ENCODE peak calls at places on chromosomes 5 and 9, in ten cellular contexts. One of them, this sample, is unnamed.

GRCh38 chr5:37739817-37740261 is 100.0 kb downstream of the GDNF start:
- DNase-seq in stimulated activated CD8-positive, alpha-beta memory T cell treated with anti-CD3 and anti-CD28 coated beads, Interleukin-7, amount 100 ng/mL, for 24 hours: no peak
- DNase-seq in tibial artery: no peak
- DNase-seq in fibroblast of lung: peak
- DNase-seq in activated T-cell treated with anti-CD3 and anti-CD28 coated beads for 24 hours: no peak
- DNase-seq in MM.1S: no peak
- DNase-seq in HuH-7.5: no peak
- DNase-seq in A549: no peak
- DNase-seq in left ventricle myocardium superior: no peak
- DNase-seq in heart right ventricle: no peak
- DNase-seq in this sample: no peak

GRCh38 chr9:12814877-12815237 is 40.0 kb downstream of the LURAP1L start:
- DNase-seq in tibial artery: no peak
- DNase-seq in left ventricle myocardium superior: no peak
- DNase-seq in HuH-7.5: no peak
- DNase-seq in MM.1S: no peak
- DNase-seq in heart right ventricle: no peak
- DNase-seq in fibroblast of lung: no peak
- DNase-seq in stimulated activated CD8-positive, alpha-beta memory T cell treated with anti-CD3 and anti-CD28 coated beads, Interleukin-7, amount 100 ng/mL, for 24 hours: no peak
- DNase-seq in activated T-cell treated with anti-CD3 and anti-CD28 coated beads for 24 hours: no peak
- DNase-seq in A549: no peak
- DNase-seq in this sample: no peak

GRCh38 chr9:126962336-126962735 is 47.8 kb downstream of the RALGPS1 start:
- DNase-seq in HuH-7.5: no peak
- DNase-seq in tibial artery: no peak
- DNase-seq in activated T-cell treated with anti-CD3 and anti-CD28 coated beads for 24 hours: no peak
- DNase-seq in stimulated activated CD8-positive, alpha-beta memory T cell treated with anti-CD3 and anti-CD28 coated beads, Interleukin-7, amount 100 ng/mL, for 24 hours: no peak
- DNase-seq in left ventricle myocardium superior: no peak
- DNase-seq in heart right ventricle: no peak
- DNase-seq in MM.1S: no peak
- DNase-seq in fibroblast of lung: no peak
- DNase-seq in A549: no peak
- DNase-seq in this sample: no peak

GRCh38 chr5:107422494-107422893 is 248.2 kb downstream of the EFNA5 start:
- DNase-seq in tibial artery: no peak
- DNase-seq in MM.1S: no peak
- DNase-seq in stimulated activated CD8-positive, alpha-beta memory T cell treated with anti-CD3 and anti-CD28 coated beads, Interleukin-7, amount 100 ng/mL, for 24 hours: no peak
- DNase-seq in fibroblast of lung: no peak
- DNase-seq in A549: no peak
- DNase-seq in left ventricle myocardium superior: no peak
- DNase-seq in activated T-cell treated with anti-CD3 and anti-CD28 coated beads for 24 hours: no peak
- DNase-seq in HuH-7.5: no peak
- DNase-seq in heart right ventricle: no peak
- DNase-seq in this sample: no peak

GRCh38 chr5:107564896-107565295 is 105.8 kb downstream of the EFNA5 start:
- DNase-seq in A549: no peak
- DNase-seq in fibroblast of lung: peak
- DNase-seq in heart right ventricle: no peak
- DNase-seq in HuH-7.5: no peak
- DNase-seq in MM.1S: no peak
- DNase-seq in left ventricle myocardium superior: no peak
- DNase-seq in tibial artery: no peak
- DNase-seq in activated T-cell treated with anti-CD3 and anti-CD28 coated beads for 24 hours: no peak
- DNase-seq in stimulated activated CD8-positive, alpha-beta memory T cell treated with anti-CD3 and anti-CD28 coated beads, Interleukin-7, amount 100 ng/mL, for 24 hours: no peak
- DNase-seq in this sample: no peak

GRCh38 chr5:85077581-85077980 is 692.9 kb upstream of the EDIL3 start:
- DNase-seq in stimulated activated CD8-positive, alpha-beta memory T cell treated with anti-CD3 and anti-CD28 coated beads, Interleukin-7, amount 100 ng/mL, for 24 hours: no peak
- DNase-seq in MM.1S: no peak
- DNase-seq in A549: no peak
- DNase-seq in HuH-7.5: no peak
- DNase-seq in heart right ventricle: no peak
- DNase-seq in activated T-cell treated with anti-CD3 and anti-CD28 coated beads for 24 hours: no peak
- DNase-seq in left ventricle myocardium superior: no peak
- DNase-seq in fibroblast of lung: no peak
- DNase-seq in tibial artery: no peak
- DNase-seq in this sample: no peak

GRCh38 chr9:69675563-69675962 is 3.4 kb upstream of the APBA1 start:
- DNase-seq in HuH-7.5: no peak
- DNase-seq in MM.1S: peak
- DNase-seq in stimulated activated CD8-positive, alpha-beta memory T cell treated with anti-CD3 and anti-CD28 coated beads, Interleukin-7, amount 100 ng/mL, for 24 hours: no peak
- DNase-seq in fibroblast of lung: no peak
- DNase-seq in left ventricle myocardium superior: no peak
- DNase-seq in activated T-cell treated with anti-CD3 and anti-CD28 coated beads for 24 hours: no peak
- DNase-seq in heart right ventricle: no peak
- DNase-seq in A549: no peak
- DNase-seq in tibial artery: no peak
- DNase-seq in this sample: no peak

GRCh38 chr9:22056402-22056801 is 47.3 kb upstream of the CDKN2B start:
- DNase-seq in tibial artery: no peak
- DNase-seq in heart right ventricle: no peak
- DNase-seq in fibroblast of lung: no peak
- DNase-seq in A549: no peak
- DNase-seq in HuH-7.5: no peak
- DNase-seq in stimulated activated CD8-positive, alpha-beta memory T cell treated with anti-CD3 and anti-CD28 coated beads, Interleukin-7, amount 100 ng/mL, for 24 hours: no peak
- DNase-seq in MM.1S: peak
- DNase-seq in left ventricle myocardium superior: no peak
- DNase-seq in activated T-cell treated with anti-CD3 and anti-CD28 coated beads for 24 hours: no peak
- DNase-seq in this sample: no peak

GRCh38 chr9:38082456-38083287 is 13.6 kb upstream of the SHB start:
- DNase-seq in activated T-cell treated with anti-CD3 and anti-CD28 coated beads for 24 hours: no peak
- DNase-seq in left ventricle myocardium superior: no peak
- DNase-seq in fibroblast of lung: no peak
- DNase-seq in tibial artery: no peak
- DNase-seq in HuH-7.5: no peak
- DNase-seq in heart right ventricle: no peak
- DNase-seq in MM.1S: no peak
- DNase-seq in A549: no peak
- DNase-seq in stimulated activated CD8-positive, alpha-beta memory T cell treated with anti-CD3 and anti-CD28 coated beads, Interleukin-7, amount 100 ng/mL, for 24 hours: no peak
- DNase-seq in this sample: no peak

GRCh38 chr9:128579194-128579593 is 26.8 kb downstream of the SPTAN1 start:
- DNase-seq in tibial artery: no peak
- DNase-seq in stimulated activated CD8-positive, alpha-beta memory T cell treated with anti-CD3 and anti-CD28 coated beads, Interleukin-7, amount 100 ng/mL, for 24 hours: no peak
- DNase-seq in HuH-7.5: no peak
- DNase-seq in left ventricle myocardium superior: no peak
- DNase-seq in fibroblast of lung: no peak
- DNase-seq in A549: no peak
- DNase-seq in heart right ventricle: no peak
- DNase-seq in MM.1S: no peak
- DNase-seq in activated T-cell treated with anti-CD3 and anti-CD28 coated beads for 24 hours: no peak
- DNase-seq in this sample: no peak

GRCh38 chr5:12095808-12096281 is 191.6 kb upstream of the CTNND2 start:
- DNase-seq in HuH-7.5: no peak
- DNase-seq in fibroblast of lung: peak
- DNase-seq in MM.1S: no peak
- DNase-seq in heart right ventricle: no peak
- DNase-seq in stimulated activated CD8-positive, alpha-beta memory T cell treated with anti-CD3 and anti-CD28 coated beads, Interleukin-7, amount 100 ng/mL, for 24 hours: no peak
- DNase-seq in left ventricle myocardium superior: no peak
- DNase-seq in tibial artery: no peak
- DNase-seq in activated T-cell treated with anti-CD3 and anti-CD28 coated beads for 24 hours: no peak
- DNase-seq in A549: no peak
- DNase-seq in this sample: no peak

GRCh38 chr5:161676109-161676508 is 9.4 kb upstream of the GABRA6 start:
- DNase-seq in MM.1S: peak
- DNase-seq in stimulated activated CD8-positive, alpha-beta memory T cell treated with anti-CD3 and anti-CD28 coated beads, Interleukin-7, amount 100 ng/mL, for 24 hours: no peak
- DNase-seq in left ventricle myocardium superior: no peak
- DNase-seq in heart right ventricle: no peak
- DNase-seq in A549: no peak
- DNase-seq in tibial artery: no peak
- DNase-seq in activated T-cell treated with anti-CD3 and anti-CD28 coated beads for 24 hours: no peak
- DNase-seq in fibroblast of lung: no peak
- DNase-seq in HuH-7.5: no peak
- DNase-seq in this sample: peak

GRCh38 chr5:180785794-180786221 is 16.8 kb downstream of the MGAT1 start:
- DNase-seq in heart right ventricle: no peak
- DNase-seq in A549: no peak
- DNase-seq in left ventricle myocardium superior: peak
- DNase-seq in HuH-7.5: no peak
- DNase-seq in activated T-cell treated with anti-CD3 and anti-CD28 coated beads for 24 hours: no peak
- DNase-seq in fibroblast of lung: peak
- DNase-seq in MM.1S: no peak
- DNase-seq in stimulated activated CD8-positive, alpha-beta memory T cell treated with anti-CD3 and anti-CD28 coated beads, Interleukin-7, amount 100 ng/mL, for 24 hours: no peak
- DNase-seq in tibial artery: no peak
- DNase-seq in this sample: no peak

GRCh38 chr5:23234153-23234729 is 273.2 kb upstream of the PRDM9 start:
- DNase-seq in heart right ventricle: no peak
- DNase-seq in A549: no peak
- DNase-seq in MM.1S: no peak
- DNase-seq in HuH-7.5: no peak
- DNase-seq in activated T-cell treated with anti-CD3 and anti-CD28 coated beads for 24 hours: no peak
- DNase-seq in stimulated activated CD8-positive, alpha-beta memory T cell treated with anti-CD3 and anti-CD28 coated beads, Interleukin-7, amount 100 ng/mL, for 24 hours: no peak
- DNase-seq in tibial artery: no peak
- DNase-seq in fibroblast of lung: no peak
- DNase-seq in left ventricle myocardium superior: no peak
- DNase-seq in this sample: no peak

GRCh38 chr5:127536687-127537086 is 19.2 kb downstream of the PRRC1 start:
- DNase-seq in heart right ventricle: no peak
- DNase-seq in stimulated activated CD8-positive, alpha-beta memory T cell treated with anti-CD3 and anti-CD28 coated beads, Interleukin-7, amount 100 ng/mL, for 24 hours: no peak
- DNase-seq in MM.1S: peak
- DNase-seq in activated T-cell treated with anti-CD3 and anti-CD28 coated beads for 24 hours: no peak
- DNase-seq in HuH-7.5: no peak
- DNase-seq in left ventricle myocardium superior: no peak
- DNase-seq in A549: peak
- DNase-seq in tibial artery: no peak
- DNase-seq in fibroblast of lung: no peak
- DNase-seq in this sample: no peak

GRCh38 chr9:108885643-108886348 is 23.7 kb downstream of the ACTL7A start:
- DNase-seq in A549: peak
- DNase-seq in stimulated activated CD8-positive, alpha-beta memory T cell treated with anti-CD3 and anti-CD28 coated beads, Interleukin-7, amount 100 ng/mL, for 24 hours: peak
- DNase-seq in tibial artery: no peak
- DNase-seq in fibroblast of lung: peak
- DNase-seq in heart right ventricle: no peak
- DNase-seq in MM.1S: peak
- DNase-seq in activated T-cell treated with anti-CD3 and anti-CD28 coated beads for 24 hours: peak
- DNase-seq in left ventricle myocardium superior: no peak
- DNase-seq in HuH-7.5: peak
- DNase-seq in this sample: no peak

GRCh38 chr9:112239284-112239683 is 64.2 kb upstream of the SUSD1 start:
- DNase-seq in MM.1S: no peak
- DNase-seq in tibial artery: no peak
- DNase-seq in heart right ventricle: no peak
- DNase-seq in fibroblast of lung: no peak
- DNase-seq in stimulated activated CD8-positive, alpha-beta memory T cell treated with anti-CD3 and anti-CD28 coated beads, Interleukin-7, amount 100 ng/mL, for 24 hours: no peak
- DNase-seq in HuH-7.5: no peak
- DNase-seq in left ventricle myocardium superior: no peak
- DNase-seq in activated T-cell treated with anti-CD3 and anti-CD28 coated beads for 24 hours: no peak
- DNase-seq in A549: no peak
- DNase-seq in this sample: no peak

GRCh38 chr5:107631805-107632362 is 38.9 kb downstream of the EFNA5 start:
- DNase-seq in A549: no peak
- DNase-seq in activated T-cell treated with anti-CD3 and anti-CD28 coated beads for 24 hours: no peak
- DNase-seq in stimulated activated CD8-positive, alpha-beta memory T cell treated with anti-CD3 and anti-CD28 coated beads, Interleukin-7, amount 100 ng/mL, for 24 hours: no peak
- DNase-seq in tibial artery: no peak
- DNase-seq in left ventricle myocardium superior: no peak
- DNase-seq in heart right ventricle: no peak
- DNase-seq in fibroblast of lung: no peak
- DNase-seq in HuH-7.5: no peak
- DNase-seq in MM.1S: no peak
- DNase-seq in this sample: no peak

GRCh38 chr5:173035904-173036707 is 20.0 kb upstream of the CREBRF start:
- DNase-seq in fibroblast of lung: no peak
- DNase-seq in left ventricle myocardium superior: no peak
- DNase-seq in heart right ventricle: no peak
- DNase-seq in MM.1S: peak
- DNase-seq in stimulated activated CD8-positive, alpha-beta memory T cell treated with anti-CD3 and anti-CD28 coated beads, Interleukin-7, amount 100 ng/mL, for 24 hours: no peak
- DNase-seq in A549: no peak
- DNase-seq in activated T-cell treated with anti-CD3 and anti-CD28 coated beads for 24 hours: no peak
- DNase-seq in tibial artery: no peak
- DNase-seq in HuH-7.5: no peak
- DNase-seq in this sample: no peak

GRCh38 chr9:81814794-81815464 is 113.3 kb upstream of the SPATA31D4 start:
- DNase-seq in tibial artery: no peak
- DNase-seq in activated T-cell treated with anti-CD3 and anti-CD28 coated beads for 24 hours: no peak
- DNase-seq in HuH-7.5: no peak
- DNase-seq in left ventricle myocardium superior: no peak
- DNase-seq in MM.1S: peak
- DNase-seq in stimulated activated CD8-positive, alpha-beta memory T cell treated with anti-CD3 and anti-CD28 coated beads, Interleukin-7, amount 100 ng/mL, for 24 hours: no peak
- DNase-seq in heart right ventricle: no peak
- DNase-seq in fibroblast of lung: no peak
- DNase-seq in A549: no peak
- DNase-seq in this sample: no peak

GRCh38 chr5:42949348-42950090 is 90.6 kb downstream of the ANXA2R start:
- DNase-seq in stimulated activated CD8-positive, alpha-beta memory T cell treated with anti-CD3 and anti-CD28 coated beads, Interleukin-7, amount 100 ng/mL, for 24 hours: no peak
- DNase-seq in A549: peak
- DNase-seq in fibroblast of lung: peak
- DNase-seq in heart right ventricle: peak
- DNase-seq in activated T-cell treated with anti-CD3 and anti-CD28 coated beads for 24 hours: peak
- DNase-seq in tibial artery: peak
- DNase-seq in MM.1S: peak
- DNase-seq in HuH-7.5: peak
- DNase-seq in left ventricle myocardium superior: peak
- DNase-seq in this sample: no peak

GRCh38 chr5:98106116-98107088 is 667.1 kb upstream of the RGMB start:
- DNase-seq in left ventricle myocardium superior: no peak
- DNase-seq in heart right ventricle: no peak
- DNase-seq in MM.1S: no peak
- DNase-seq in fibroblast of lung: peak
- DNase-seq in A549: no peak
- DNase-seq in HuH-7.5: no peak
- DNase-seq in stimulated activated CD8-positive, alpha-beta memory T cell treated with anti-CD3 and anti-CD28 coated beads, Interleukin-7, amount 100 ng/mL, for 24 hours: no peak
- DNase-seq in tibial artery: no peak
- DNase-seq in activated T-cell treated with anti-CD3 and anti-CD28 coated beads for 24 hours: no peak
- DNase-seq in this sample: no peak

GRCh38 chr9:31745468-31745867 is 639.0 kb upstream of the ACO1 start:
- DNase-seq in A549: no peak
- DNase-seq in MM.1S: no peak
- DNase-seq in activated T-cell treated with anti-CD3 and anti-CD28 coated beads for 24 hours: no peak
- DNase-seq in HuH-7.5: no peak
- DNase-seq in fibroblast of lung: no peak
- DNase-seq in left ventricle myocardium superior: no peak
- DNase-seq in heart right ventricle: no peak
- DNase-seq in tibial artery: no peak
- DNase-seq in stimulated activated CD8-positive, alpha-beta memory T cell treated with anti-CD3 and anti-CD28 coated beads, Interleukin-7, amount 100 ng/mL, for 24 hours: no peak
- DNase-seq in this sample: no peak

GRCh38 chr5:143471041-143471509 is 67.6 kb upstream of the NR3C1 start:
- DNase-seq in stimulated activated CD8-positive, alpha-beta memory T cell treated with anti-CD3 and anti-CD28 coated beads, Interleukin-7, amount 100 ng/mL, for 24 hours: no peak
- DNase-seq in A549: no peak
- DNase-seq in activated T-cell treated with anti-CD3 and anti-CD28 coated beads for 24 hours: no peak
- DNase-seq in fibroblast of lung: peak
- DNase-seq in left ventricle myocardium superior: no peak
- DNase-seq in heart right ventricle: no peak
- DNase-seq in MM.1S: no peak
- DNase-seq in HuH-7.5: no peak
- DNase-seq in tibial artery: no peak
- DNase-seq in this sample: no peak

GRCh38 chr9:137244486-137245449 is 3.7 kb downstream of the TUBB4B start:
- DNase-seq in activated T-cell treated with anti-CD3 and anti-CD28 coated beads for 24 hours: no peak
- DNase-seq in stimulated activated CD8-positive, alpha-beta memory T cell treated with anti-CD3 and anti-CD28 coated beads, Interleukin-7, amount 100 ng/mL, for 24 hours: no peak
- DNase-seq in heart right ventricle: no peak
- DNase-seq in tibial artery: no peak
- DNase-seq in HuH-7.5: no peak
- DNase-seq in left ventricle myocardium superior: peak
- DNase-seq in A549: no peak
- DNase-seq in fibroblast of lung: no peak
- DNase-seq in MM.1S: no peak
- DNase-seq in this sample: no peak

GRCh38 chr5:160514866-160515265 is 93.2 kb downstream of the PTTG1 start:
- DNase-seq in left ventricle myocardium superior: no peak
- DNase-seq in fibroblast of lung: no peak
- DNase-seq in heart right ventricle: no peak
- DNase-seq in HuH-7.5: no peak
- DNase-seq in activated T-cell treated with anti-CD3 and anti-CD28 coated beads for 24 hours: no peak
- DNase-seq in stimulated activated CD8-positive, alpha-beta memory T cell treated with anti-CD3 and anti-CD28 coated beads, Interleukin-7, amount 100 ng/mL, for 24 hours: no peak
- DNase-seq in MM.1S: no peak
- DNase-seq in A549: no peak
- DNase-seq in tibial artery: no peak
- DNase-seq in this sample: no peak

GRCh38 chr9:105128908-105129307 is 115.5 kb upstream of the SLC44A1 start:
- DNase-seq in HuH-7.5: no peak
- DNase-seq in left ventricle myocardium superior: no peak
- DNase-seq in heart right ventricle: no peak
- DNase-seq in fibroblast of lung: no peak
- DNase-seq in stimulated activated CD8-positive, alpha-beta memory T cell treated with anti-CD3 and anti-CD28 coated beads, Interleukin-7, amount 100 ng/mL, for 24 hours: no peak
- DNase-seq in activated T-cell treated with anti-CD3 and anti-CD28 coated beads for 24 hours: no peak
- DNase-seq in tibial artery: no peak
- DNase-seq in A549: no peak
- DNase-seq in MM.1S: no peak
- DNase-seq in this sample: no peak

GRCh38 chr9:6664204-6664683 is 18.7 kb upstream of the GLDC start:
- DNase-seq in stimulated activated CD8-positive, alpha-beta memory T cell treated with anti-CD3 and anti-CD28 coated beads, Interleukin-7, amount 100 ng/mL, for 24 hours: no peak
- DNase-seq in fibroblast of lung: no peak
- DNase-seq in HuH-7.5: no peak
- DNase-seq in activated T-cell treated with anti-CD3 and anti-CD28 coated beads for 24 hours: no peak
- DNase-seq in MM.1S: no peak
- DNase-seq in heart right ventricle: no peak
- DNase-seq in tibial artery: no peak
- DNase-seq in A549: no peak
- DNase-seq in left ventricle myocardium superior: no peak
- DNase-seq in this sample: no peak